ENCODE peak calls at places on chromosomes 13 and 19, in four cellular contexts. Y is H1, T is GM12878, H is HepG2. Q is an unnamed sample.

GRCh38 chr19:39218230-39219007 is 14.4 kb upstream of the SYCN start:
- DNase-seq in Y (no peak), T (no peak), H (no peak), Q (no peak)

GRCh38 chr19:56110515-56111448 is 10.3 kb downstream of the ZNF787 start:
- DNase-seq in Y (no peak), T (no peak), H (peak), Q (no peak)

GRCh38 chr13:109770436-109770835 is 15.9 kb downstream of the IRS2 start:
- DNase-seq in Y (no peak), T (no peak), H (no peak), Q (no peak)

GRCh38 chr19:47020132-47020805 is 632 bp downstream of the NPAS1 start:
- DNase-seq in Y (no peak), T (no peak), H (no peak), Q (no peak)

GRCh38 chr19:38740252-38740592 is 4.1 kb downstream of the CAPN12 start:
- DNase-seq in Y (no peak), T (no peak), H (no peak), Q (no peak)

GRCh38 chr13:101289764-101290163 is 126.5 kb downstream of the NALCN start:
- DNase-seq in Y (peak), T (no peak), H (no peak), Q (peak)

GRCh38 chr13:33745370-33746324 is 72.3 kb upstream of the RFC3 start:
- DNase-seq in Y (no peak), T (no peak), H (no peak), Q (no peak)

GRCh38 chr13:99199541-99200432 is 867 bp upstream of the UBAC2 start:
- DNase-seq in Y (no peak), T (no peak), H (no peak), Q (peak)

GRCh38 chr13:95676100-95676774 is 702 bp upstream of the DNAJC3 start:
- DNase-seq in Y (no peak), T (no peak), H (peak), Q (peak)

GRCh38 chr19:708154-709141 is at the start of gene PALM:
- DNase-seq in Y (peak), T (no peak), H (peak), Q (peak)

GRCh38 chr13:54841682-54842081 is 1813.1 kb downstream of the OLFM4 start:
- DNase-seq in Y (no peak), T (no peak), H (no peak), Q (no peak)

GRCh38 chr13:82214341-82214740 is 1667.9 kb downstream of the SLITRK1 start:
- DNase-seq in Y (no peak), T (no peak), H (no peak), Q (no peak)

GRCh38 chr19:52945652-52946321 is 16.9 kb downstream of the ZNF816 start:
- DNase-seq in Y (peak), T (no peak), H (no peak), Q (no peak)

GRCh38 chr19:54691582-54692293 is 29.0 kb downstream of the LILRB4 start:
- DNase-seq in Y (no peak), T (no peak), H (no peak), Q (no peak)

GRCh38 chr19:2560369-2560768 is 84.4 kb downstream of the GADD45B start:
- DNase-seq in Y (no peak), T (no peak), H (no peak), Q (no peak)

GRCh38 chr19:55212447-55212846 is 3.1 kb upstream of the PTPRH start:
- DNase-seq in Y (no peak), T (peak), H (peak), Q (no peak)

GRCh38 chr19:42152285-42152684 is 20.0 kb upstream of the POU2F2 start:
- DNase-seq in Y (no peak), T (no peak), H (no peak), Q (no peak)

GRCh38 chr13:101988140-101988539 is 413.7 kb downstream of the FGF14 start:
- DNase-seq in Y (no peak), T (no peak), H (no peak), Q (no peak)

GRCh38 chr19:52689804-52690394 is 44.9 kb downstream of the ZNF611 start:
- DNase-seq in Y (peak), T (no peak), H (no peak), Q (peak)

GRCh38 chr19:54248016-54248601 is 5.5 kb upstream of the LILRA6 start:
- DNase-seq in Y (no peak), T (no peak), H (no peak), Q (no peak)

GRCh38 chr19:36489920-36490415 is 607 bp upstream of the ZNF566 start:
- DNase-seq in Y (no peak), T (peak), H (peak), Q (peak)

GRCh38 chr13:38664920-38665319 is 22.0 kb upstream of the FREM2 start:
- DNase-seq in Y (no peak), T (no peak), H (no peak), Q (no peak)

GRCh38 chr19:7783991-7784421 is 21.0 kb downstream of the CLEC4M start:
- DNase-seq in Y (no peak), T (no peak), H (peak), Q (no peak)

GRCh38 chr19:29547981-29548380 is 22.2 kb downstream of the VSTM2B start:
- DNase-seq in Y (peak), T (no peak), H (no peak), Q (no peak)

GRCh38 chr13:28463481-28463880 is 31.4 kb downstream of the FLT1 start:
- DNase-seq in Y (no peak), T (no peak), H (no peak), Q (no peak)

GRCh38 chr19:19504754-19505668 is 10.3 kb downstream of the TSSK6 start:
- DNase-seq in Y (no peak), T (no peak), H (no peak), Q (no peak)

GRCh38 chr13:98370806-98371553 is 193.9 kb upstream of the RNF113B start:
- DNase-seq in Y (peak), T (no peak), H (no peak), Q (no peak)

GRCh38 chr19:10007811-10008211 is 2.5 kb downstream of the COL5A3 start:
- DNase-seq in Y (no peak), T (no peak), H (no peak), Q (no peak)

GRCh38 chr13:20780318-20780717 is 6.6 kb upstream of the EEF1AKMT1 start:
- DNase-seq in Y (no peak), T (no peak), H (no peak), Q (no peak)

GRCh38 chr13:44819245-44819644 is 170.0 kb downstream of the NUFIP1 start:
- DNase-seq in Y (no peak), T (no peak), H (peak), Q (no peak)

GRCh38 chr19:45492627-45493470 is 4.0 kb downstream of the RTN2 start:
- DNase-seq in Y (peak), T (no peak), H (peak), Q (peak)

GRCh38 chr19:34574704-34575103 is 93.1 kb downstream of the WTIP start:
- DNase-seq in Y (no peak), T (no peak), H (no peak), Q (no peak)

GRCh38 chr13:97191615-97192014 is 30.5 kb upstream of the MBNL2 start:
- DNase-seq in Y (no peak), T (no peak), H (no peak), Q (no peak)

GRCh38 chr13:75271851-75272250 is 210.1 kb downstream of the TBC1D4 start:
- DNase-seq in Y (no peak), T (no peak), H (no peak), Q (no peak)
- TF ChIP-seq SUZ12 in Y (no peak), T (no peak), H (no peak), Q (no peak)

GRCh38 chr13:41813426-41813825 is 147.5 kb downstream of the VWA8 start:
- DNase-seq in Y (no peak), T (no peak), H (no peak), Q (no peak)
- TF ChIP-seq SP1 in Y (no peak), T (no peak), H (no peak), Q (no peak)

DNA sequence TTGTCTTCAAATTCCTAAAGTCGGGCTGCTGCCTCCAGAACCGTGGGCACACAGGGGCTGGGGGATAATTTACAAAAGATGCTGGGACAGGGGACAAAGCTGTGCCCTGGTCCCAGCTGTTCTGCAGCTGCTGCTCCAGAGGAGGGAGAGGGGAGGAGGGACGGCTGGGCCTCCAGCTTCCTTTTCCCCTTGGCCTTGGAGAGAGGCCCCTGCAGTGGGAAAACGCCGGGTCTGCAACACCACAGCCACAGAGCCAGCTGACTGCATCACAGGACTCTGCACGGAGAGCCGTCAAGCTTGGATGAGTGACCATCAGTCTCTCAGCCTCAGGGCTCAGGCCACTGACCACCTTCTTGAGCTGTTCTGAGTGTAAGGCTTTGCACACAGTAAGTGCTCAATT is 6.1 kb downstream of the DOCK6 start:
- DNase-seq in Y (no peak), T (no peak), H (no peak), Q (no peak)
- TF ChIP-seq SUZ12 in Y (no peak), T (no peak), H (no peak), Q (no peak)

DNA sequence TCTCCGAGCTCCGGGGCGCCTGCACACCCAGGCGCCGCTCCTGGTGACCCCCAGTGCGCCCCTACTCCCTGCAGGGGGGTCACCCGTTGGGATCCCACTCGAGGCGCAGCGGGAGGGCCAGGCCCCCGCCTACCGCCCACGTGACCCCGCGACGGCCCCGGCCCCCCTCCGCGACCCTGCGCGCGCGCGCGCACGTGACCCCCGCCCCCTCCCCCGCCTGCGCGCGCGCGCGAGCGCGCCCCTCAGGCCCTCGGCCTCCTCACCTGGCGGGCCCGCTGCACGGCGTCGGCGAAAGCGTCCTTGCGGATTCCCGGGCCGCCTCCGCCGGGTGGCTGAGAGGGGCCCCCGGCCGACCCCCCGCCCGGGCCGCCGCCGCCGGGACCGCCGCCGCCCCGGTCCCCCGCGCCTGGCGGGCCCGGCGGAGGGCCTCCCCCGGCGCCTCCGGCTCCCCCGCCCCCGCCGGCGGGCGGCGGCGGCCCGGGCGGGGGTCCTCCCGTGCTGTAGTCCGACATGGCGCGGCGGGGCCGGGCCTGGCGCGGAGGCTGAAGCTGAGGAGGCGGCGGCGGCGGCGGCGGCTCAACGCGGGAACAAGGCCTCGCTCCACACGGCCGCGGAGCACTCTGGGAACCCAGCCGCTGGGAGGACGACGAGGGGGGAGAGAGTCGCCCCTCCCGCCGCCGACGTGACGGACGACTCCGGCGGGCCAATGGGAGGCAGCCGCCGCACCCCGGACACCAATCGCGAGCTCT is at the start of gene KHSRP:
- DNase-seq in Y (peak), T (no peak), H (no peak), Q (no peak)
- TF ChIP-seq SP1 in Y (no peak), T (no peak), H (no peak), Q (no peak)

GRCh38 chr19:13833330-13834265 is 38.4 kb downstream of the ZSWIM4 start:
- DNase-seq in Y (peak), T (no peak), H (peak), Q (peak)
- TF ChIP-seq SUZ12 in Y (no peak), T (no peak), H (no peak), Q (no peak)

GRCh38 chr13:40875048-40875447 is 85.6 kb downstream of the SLC25A15 start:
- DNase-seq in Y (no peak), T (no peak), H (no peak), Q (no peak)

GRCh38 chr13:40878321-40878720 is 88.9 kb downstream of the SLC25A15 start:
- DNase-seq in Y (no peak), T (no peak), H (no peak), Q (no peak)

GRCh38 chr13:40874138-40874776 is 84.8 kb downstream of the SLC25A15 start:
- DNase-seq in Y (no peak), T (no peak), H (no peak), Q (no peak)

GRCh38 chr13:40876020-40876738 is 86.8 kb downstream of the SLC25A15 start:
- DNase-seq in Y (no peak), T (no peak), H (no peak), Q (no peak)

DNA sequence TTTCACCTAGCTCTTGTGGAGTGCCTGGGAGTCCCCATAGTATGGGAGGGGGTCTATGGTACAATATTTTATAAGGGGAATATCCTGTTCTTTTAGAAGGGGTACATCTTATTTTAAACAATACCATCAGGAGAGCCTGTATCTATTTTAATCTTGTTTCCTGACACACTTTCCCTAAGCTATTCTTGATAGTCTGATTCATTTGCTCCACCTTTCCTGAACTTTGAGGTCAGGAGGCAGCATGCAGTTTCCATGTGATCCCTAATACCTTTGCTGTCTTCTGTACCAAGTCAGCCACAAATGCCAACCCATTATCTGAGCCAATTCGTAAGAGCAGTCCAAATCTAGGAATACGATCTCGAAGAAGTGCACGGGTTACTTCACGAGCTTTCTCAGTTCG is 86.2 kb downstream of the SLC25A15 start:
- DNase-seq in Y (no peak), T (no peak), H (no peak), Q (no peak)
- TF ChIP-seq SP1 in Y (no peak), T (no peak), H (no peak), Q (no peak)

Q was measured in HEK293T.